ENCODE peak calls at places on chromosomes 11 and 22, in eight cellular contexts. L is HEK293T, D is NCI-H1105, F is posterior cingulate gyrus, R is H54, S is NCI-H524 treated with DMSO at 0.1 percent for 48 hours, Y is nephron progenitor cell, W is HS-27A. T is an unnamed sample.

GRCh38 chr11:44382648-44383240 is 72.8 kb upstream of the ALX4 start:
- DNase-seq in R (no peak), S (no peak), D (no peak), L (no peak), Y (no peak), W (no peak), F (no peak), T (no peak)

GRCh38 chr22:48784701-48785503 is 1042.8 kb downstream of the BRD1 start:
- DNase-seq in W (no peak), S (no peak), D (no peak), R (no peak), F (no peak), L (no peak), Y (no peak), T (no peak)

GRCh38 chr11:128341767-128342318 is 245.5 kb downstream of the ETS1 start:
- DNase-seq in S (no peak), L (no peak), Y (no peak), F (no peak), R (no peak), W (no peak), D (no peak), T (no peak)

GRCh38 chr11:119739021-119739703 is 10.2 kb upstream of the NECTIN1 start:
- DNase-seq in W (no peak), Y (no peak), D (no peak), F (no peak), L (no peak), R (no peak), S (no peak), T (no peak)

GRCh38 chr11:14189874-14190273 is 169.1 kb downstream of the RRAS2 start:
- DNase-seq in L (no peak), S (no peak), Y (no peak), W (no peak), D (no peak), R (no peak), F (no peak), T (no peak)

GRCh38 chr11:71484248-71485062 is 31.5 kb downstream of the NADSYN1 start:
- DNase-seq in S (no peak), Y (no peak), W (no peak), R (no peak), D (no peak), F (no peak), L (no peak), T (no peak)

GRCh38 chr11:79758325-79758724 is 317.5 kb upstream of the TENM4 start:
- DNase-seq in S (no peak), R (no peak), F (no peak), Y (no peak), W (no peak), D (no peak), L (no peak), T (no peak)

GRCh38 chr11:69704508-69705245 is 855 bp upstream of the FGF19 start:
- DNase-seq in L (peak; percentile 84), Y (peak; percentile 80), W (no peak), F (no peak), D (peak; percentile 47), S (no peak), R (no peak), T (no peak)

GRCh38 chr11:105033344-105033743 is 1.6 kb downstream of the CASP1 start:
- DNase-seq in S (no peak), W (no peak), D (no peak), Y (no peak), R (no peak), F (no peak), L (no peak), T (no peak)

GRCh38 chr11:47994417-47994816 is 14.1 kb downstream of the PTPRJ start:
- DNase-seq in W (no peak), S (no peak), Y (no peak), D (no peak), R (no peak), F (no peak), L (no peak), T (no peak)

GRCh38 chr22:44383652-44384562 is 71.2 kb upstream of the SHISAL1 start:
- DNase-seq in F (no peak), D (no peak), R (no peak), W (no peak), L (no peak), Y (no peak), S (no peak), T (no peak)

GRCh38 chr11:70203749-70204465 is 811 bp downstream of the FADD start:
- DNase-seq in Y (peak; percentile 40), R (peak; percentile 62), L (no peak), D (no peak), W (peak; percentile 84), S (no peak), F (no peak), T (peak; percentile 59)

GRCh38 chr11:102470257-102470656 is 17.7 kb upstream of the TMEM123 start:
- DNase-seq in D (no peak), Y (no peak), F (no peak), L (no peak), W (no peak), R (no peak), S (no peak), T (no peak)

GRCh38 chr11:73971175-73971719 is 11.4 kb downstream of the UCP2 start:
- DNase-seq in R (no peak), L (no peak), Y (no peak), F (no peak), W (no peak), D (no peak), S (no peak), T (no peak)

GRCh38 chr11:91804057-91804456 is 420.6 kb upstream of the FAT3 start:
- DNase-seq in F (no peak), D (no peak), L (no peak), S (no peak), W (no peak), R (no peak), Y (no peak), T (no peak)

GRCh38 chr22:42716221-42716620 is 4.4 kb downstream of the A4GALT start:
- DNase-seq in D (no peak), F (no peak), S (no peak), R (no peak), W (no peak), L (no peak), Y (no peak), T (no peak)

GRCh38 chr22:46891382-46891951 is 129.0 kb downstream of the TBC1D22A start:
- DNase-seq in W (no peak), L (no peak), Y (no peak), R (no peak), S (no peak), F (no peak), D (no peak), T (no peak)

GRCh38 chr22:30028731-30029130 is 51.5 kb upstream of the HORMAD2 start:
- DNase-seq in W (no peak), F (no peak), L (no peak), D (no peak), S (no peak), R (no peak), Y (no peak), T (no peak)

GRCh38 chr11:92667446-92668165 is 301.8 kb upstream of the MTNR1B start:
- DNase-seq in L (no peak), R (no peak), Y (no peak), D (no peak), W (no peak), F (no peak), S (no peak), T (no peak)

GRCh38 chr11:107830915-107831540 is 27.6 kb downstream of the SLC35F2 start:
- DNase-seq in D (no peak), W (no peak), Y (no peak), R (no peak), S (no peak), L (no peak), F (no peak), T (no peak)

GRCh38 chr11:69234740-69235710 is 58.9 kb upstream of the MYEOV start:
- DNase-seq in S (no peak), L (no peak), D (no peak), F (no peak), Y (no peak), W (no peak), R (no peak), T (no peak)

GRCh38 chr22:37222440-37222971 is 10.2 kb upstream of the SSTR3 start:
- DNase-seq in R (no peak), S (no peak), D (no peak), L (no peak), Y (no peak), F (no peak), W (no peak), T (no peak)

GRCh38 chr11:59247535-59248227 is 35.0 kb upstream of the MPEG1 start:
- DNase-seq in L (no peak), Y (no peak), D (no peak), S (no peak), F (no peak), W (peak; percentile 90), R (no peak), T (no peak)

GRCh38 chr22:23158516-23159286 is 13.4 kb downstream of the RAB36 start:
- DNase-seq in L (no peak), Y (no peak), F (no peak), R (no peak), W (no peak), S (no peak), D (no peak), T (no peak)